ENCODE peak calls at places on chromosomes 12 and 14, in ten cellular contexts. H is uterus, W is brain microvascular endothelial cell, U is mucosa of descending colon, L is psoas muscle, Q is B cell, I is astrocyte of the cerebellum, T is lung, V is kidney, O is lower lobe of right lung. C is an unnamed sample.

GRCh38 chr14:54299393-54300363 is 97.1 kb upstream of the CDKN3 start:
- DNase-seq in Q (no peak), W (peak), T (no peak), L (no peak), I (peak), H (no peak), U (no peak), O (no peak), V (no peak), C (no peak)

GRCh38 chr12:65740873-65741600 is 83.2 kb upstream of the HMGA2 start:
- DNase-seq in I (peak), H (peak), L (peak), T (peak), W (peak), O (peak), V (peak), U (peak), Q (peak), C (peak)

GRCh38 chr12:47223848-47224213 is 144.1 kb upstream of the AMIGO2 start:
- DNase-seq in H (peak), T (no peak), L (no peak), U (peak), O (no peak), W (no peak), I (no peak), V (no peak), Q (no peak), C (no peak)

GRCh38 chr14:90755661-90756304 is 60.4 kb downstream of the TTC7B start:
- DNase-seq in L (no peak), T (no peak), Q (no peak), U (no peak), H (no peak), O (no peak), V (no peak), I (no peak), W (no peak), C (no peak)

GRCh38 chr14:60565211-60565610 is 56.3 kb downstream of the SIX6 start:
- DNase-seq in T (no peak), U (no peak), Q (no peak), I (peak), O (no peak), W (peak), H (no peak), V (no peak), L (no peak), C (no peak)

GRCh38 chr14:96673706-96674105 is 123.5 kb upstream of the VRK1 start:
- DNase-seq in U (no peak), L (no peak), V (no peak), W (no peak), Q (no peak), O (no peak), T (no peak), H (no peak), I (no peak), C (no peak)

GRCh38 chr12:130051900-130052299 is 110.4 kb upstream of the FZD10 start:
- DNase-seq in H (no peak), I (no peak), T (no peak), V (no peak), W (no peak), Q (no peak), U (no peak), L (no peak), O (no peak), C (no peak)

GRCh38 chr12:65590318-65590717 is 234.0 kb upstream of the HMGA2 start:
- DNase-seq in V (no peak), T (no peak), I (no peak), U (no peak), L (no peak), H (no peak), W (no peak), Q (no peak), O (no peak), C (no peak)

GRCh38 chr12:90027041-90027440 is 318.4 kb upstream of the ATP2B1 start:
- DNase-seq in T (no peak), Q (no peak), O (no peak), U (no peak), V (no peak), I (no peak), W (no peak), L (no peak), H (no peak), C (no peak)

GRCh38 chr12:26822051-26822450 is 10.9 kb downstream of the ITPR2 start:
- DNase-seq in Q (no peak), O (no peak), V (no peak), W (no peak), U (no peak), H (no peak), I (no peak), L (no peak), T (no peak), C (no peak)

GRCh38 chr14:24631749-24632335 is 2.1 kb downstream of the GZMB start:
- DNase-seq in U (no peak), V (no peak), Q (no peak), O (no peak), H (no peak), T (no peak), L (no peak), W (no peak), I (no peak), C (no peak)

GRCh38 chr12:39341179-39341578 is 101.7 kb downstream of the KIF21A start:
- DNase-seq in W (no peak), I (no peak), L (no peak), H (no peak), Q (no peak), O (no peak), V (no peak), T (no peak), U (no peak), C (no peak)

GRCh38 chr14:71636076-71636475 is 296.2 kb upstream of the RGS6 start:
- DNase-seq in W (no peak), Q (no peak), I (no peak), H (no peak), L (no peak), V (no peak), O (no peak), T (no peak), U (no peak), C (no peak)

GRCh38 chr12:34289431-34290190 is 267.3 kb downstream of the ALG10 start:
- DNase-seq in Q (no peak), U (no peak), I (no peak), W (no peak), H (no peak), O (peak), L (no peak), V (peak), T (no peak), C (peak)

GRCh38 chr14:75725481-75725880 is 64.4 kb downstream of the TTLL5 start:
- DNase-seq in W (no peak), Q (no peak), I (no peak), U (no peak), T (no peak), O (no peak), V (no peak), L (peak), H (no peak), C (no peak)

GRCh38 chr14:21940887-21941855 is 267.6 kb upstream of the OR4E1 start:
- DNase-seq in Q (no peak), L (no peak), W (no peak), O (no peak), H (no peak), V (no peak), U (no peak), I (no peak), T (no peak), C (no peak)

GRCh38 chr12:81296556-81297305 is 218.9 kb downstream of the ACSS3 start:
- DNase-seq in L (no peak), O (no peak), Q (no peak), H (no peak), T (no peak), W (peak), I (peak), V (no peak), U (no peak), C (no peak)

GRCh38 chr14:75980856-75981255 is 939 bp downstream of the TGFB3 start:
- DNase-seq in L (peak), O (no peak), T (no peak), Q (no peak), H (peak), V (peak), I (no peak), U (no peak), W (no peak), C (no peak)

GRCh38 chr14:60151715-60152114 is 13.5 kb downstream of the DHRS7 start:
- DNase-seq in W (peak), T (peak), Q (peak), O (peak), L (peak), H (peak), U (peak), V (peak), I (no peak), C (peak)

GRCh38 chr14:49461529-49462401 is 124.4 kb downstream of the RPS29 start:
- DNase-seq in H (peak), V (no peak), T (peak), O (no peak), W (peak), L (no peak), Q (peak), I (peak), U (no peak), C (no peak)

GRCh38 chr12:7091660-7092228 is 501 bp downstream of the C1R start:
- DNase-seq in H (peak), L (peak), W (no peak), U (no peak), V (peak), O (no peak), T (peak), Q (no peak), I (no peak), C (no peak)

GRCh38 chr12:39368096-39368495 is 74.8 kb downstream of the KIF21A start:
- DNase-seq in V (no peak), W (no peak), Q (no peak), U (no peak), T (no peak), H (no peak), L (no peak), I (no peak), O (no peak), C (no peak)

GRCh38 chr12:64064706-64065105 is 157.4 kb downstream of the KICS2 start:
- DNase-seq in H (no peak), I (no peak), W (no peak), L (no peak), U (no peak), V (no peak), Q (no peak), T (no peak), O (no peak), C (no peak)

GRCh38 chr12:76666272-76666845 is 97.6 kb upstream of the ZDHHC17 start:
- DNase-seq in O (no peak), H (no peak), T (no peak), U (no peak), Q (no peak), L (no peak), W (no peak), V (no peak), I (no peak), C (no peak)

GRCh38 chr12:31590730-31591307 is at the start of gene DENND5B:
- DNase-seq in Q (peak), W (peak), H (peak), U (peak), V (peak), L (peak), T (peak), I (no peak), O (peak), C (no peak)

GRCh38 chr14:34604990-34605389 is 25.0 kb downstream of the SNX6 start:
- DNase-seq in T (no peak), Q (no peak), I (no peak), W (no peak), H (no peak), U (no peak), V (no peak), O (no peak), L (no peak), C (no peak)

GRCh38 chr14:23600322-23600707 is 21.7 kb upstream of the JPH4 start:
- DNase-seq in V (no peak), T (no peak), O (no peak), Q (no peak), I (no peak), U (no peak), L (no peak), W (no peak), H (no peak), C (no peak)

GRCh38 chr12:54029529-54030441 is 1.5 kb downstream of the HOXC6 start:
- DNase-seq in H (no peak), T (no peak), O (no peak), V (peak), L (no peak), Q (no peak), I (no peak), U (no peak), W (no peak), C (no peak)

GRCh38 chr12:29032431-29032830 is 116.6 kb upstream of the FAR2 start:
- DNase-seq in H (no peak), T (no peak), U (no peak), Q (no peak), L (no peak), W (no peak), V (no peak), I (no peak), O (no peak), C (no peak)

GRCh38 chr14:100702590-100702989 is 24.1 kb upstream of the DLK1 start:
- DNase-seq in V (no peak), L (no peak), H (no peak), W (no peak), O (no peak), T (no peak), I (no peak), Q (no peak), U (no peak), C (no peak)

GRCh38 chr14:42174357-42174756 is 567.7 kb downstream of the LRFN5 start:
- DNase-seq in H (no peak), W (no peak), T (no peak), U (no peak), Q (no peak), L (no peak), I (no peak), V (no peak), O (no peak), C (no peak)

DNA sequence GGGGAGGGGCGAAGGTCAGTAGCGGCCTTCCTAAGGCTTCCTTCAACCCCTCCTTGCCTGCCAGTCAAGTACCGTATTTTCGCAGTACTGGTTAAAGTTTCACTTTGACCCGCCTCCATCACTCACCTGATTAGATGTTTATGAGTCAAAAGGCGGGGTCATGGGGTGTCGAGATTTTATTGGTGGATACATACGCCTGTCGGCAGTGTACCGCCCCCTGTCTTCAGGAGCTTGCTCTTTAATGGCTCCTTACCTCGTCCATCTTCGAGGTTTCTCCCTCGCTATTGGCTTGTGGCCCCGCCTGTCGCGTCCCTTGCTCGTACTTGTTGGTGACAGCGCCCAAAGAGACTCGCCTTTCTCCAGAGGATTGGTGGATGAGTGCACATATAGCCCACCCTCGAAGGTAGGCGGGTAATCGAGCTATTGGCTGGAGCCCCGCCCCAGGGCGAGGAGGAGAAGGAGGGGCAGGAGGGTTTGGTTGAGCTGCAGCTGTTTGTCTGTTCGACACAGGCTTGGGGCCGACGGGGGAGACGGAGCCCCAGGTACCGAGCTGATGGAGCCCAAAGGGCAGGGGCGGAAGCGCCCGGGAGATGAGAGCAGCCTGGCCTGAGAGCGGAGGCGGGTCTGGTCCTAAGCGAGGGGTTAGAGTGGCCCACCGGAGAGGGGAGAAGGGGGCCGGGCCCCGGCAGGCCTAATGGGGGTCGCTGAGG is at the start of gene RAB5B:
- DNase-seq in H (peak), V (peak), I (peak), U (peak), O (peak), Q (peak), L (peak), T (peak), W (peak), C (peak)
- TF ChIP-seq CTCF in H (no peak), V (peak), I (no peak), U (peak), O (no peak), Q (no peak), L (peak), T (peak), W (no peak), C (no peak)

GRCh38 chr12:97556201-97556824 is 93.7 kb downstream of the RMST start:
- DNase-seq in Q (no peak), O (peak), U (no peak), V (peak), T (peak), I (peak), L (no peak), H (no peak), W (no peak), C (no peak)
- TF ChIP-seq CTCF in Q (no peak), O (no peak), U (no peak), V (peak), T (no peak), I (no peak), L (no peak), H (no peak), W (no peak), C (no peak)

GRCh38 chr12:11767029-11767724 is 117.7 kb downstream of the ETV6 start:
- DNase-seq in O (no peak), I (no peak), Q (no peak), H (no peak), W (no peak), V (no peak), U (no peak), L (no peak), T (no peak), C (no peak)

GRCh38 chr12:11763760-11764520 is 114.5 kb downstream of the ETV6 start:
- DNase-seq in I (peak), H (no peak), W (peak), Q (no peak), T (no peak), O (no peak), U (no peak), L (no peak), V (no peak), C (no peak)

GRCh38 chr12:11765817-11766794 is 116.6 kb downstream of the ETV6 start:
- DNase-seq in Q (peak), V (peak), U (no peak), H (peak), W (no peak), T (peak), I (peak), L (no peak), O (peak), C (peak)

GRCh38 chr12:11762723-11763326 is 113.4 kb downstream of the ETV6 start:
- DNase-seq in W (no peak), O (no peak), Q (no peak), L (no peak), U (no peak), V (no peak), H (no peak), I (no peak), T (no peak), C (no peak)

GRCh38 chr12:11765421-11765816 is 115.9 kb downstream of the ETV6 start:
- DNase-seq in V (no peak), L (no peak), Q (no peak), H (no peak), T (no peak), W (no peak), I (no peak), O (no peak), U (no peak), C (no peak)
- TF ChIP-seq CTCF in V (no peak), L (no peak), Q (no peak), H (no peak), T (no peak), W (no peak), I (no peak), O (no peak), U (no peak), C (no peak)

DNA sequence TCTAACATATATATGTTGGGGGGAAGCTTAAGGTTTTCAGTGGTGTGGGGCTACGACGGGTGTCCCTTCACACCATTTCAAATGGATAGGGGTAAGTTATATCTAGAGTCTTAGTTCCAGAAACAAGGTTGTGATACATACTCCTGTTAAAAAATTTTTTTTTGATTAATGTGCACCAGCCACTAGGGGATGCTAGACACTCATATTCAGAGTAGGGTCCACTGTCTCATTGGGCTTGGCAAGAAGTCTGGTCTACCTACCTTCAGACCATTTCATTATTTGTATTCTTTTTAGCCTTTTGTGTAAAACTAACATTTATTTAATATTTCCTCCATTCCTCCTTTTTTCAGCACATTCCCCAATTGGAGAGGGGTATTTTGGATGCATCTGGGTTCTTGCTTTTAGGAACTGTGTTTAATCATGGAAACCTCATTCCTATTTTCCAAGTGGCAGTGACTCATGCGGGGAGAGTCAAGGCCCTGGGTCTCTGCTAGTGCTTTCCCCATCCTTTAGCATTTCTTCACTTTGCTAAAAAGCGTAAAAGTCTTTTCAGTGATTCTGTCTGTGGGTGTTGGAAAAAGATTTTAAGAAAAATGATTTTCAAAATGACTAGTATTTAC is 33.4 kb downstream of the ANO4 start:
- DNase-seq in W (no peak), I (peak), U (no peak), O (no peak), V (no peak), H (no peak), Q (no peak), T (no peak), L (no peak), C (no peak)
- TF ChIP-seq CTCF in W (peak), I (peak), U (peak), O (peak), V (peak), H (peak), Q (no peak), T (no peak), L (no peak), C (no peak)

GRCh38 chr12:84506317-84506716 is 406.3 kb downstream of the SLC6A15 start:
- DNase-seq in W (no peak), L (no peak), O (no peak), T (no peak), V (no peak), Q (no peak), U (no peak), H (no peak), I (no peak), C (no peak)
- TF ChIP-seq CTCF in W (no peak), L (no peak), O (no peak), T (no peak), V (no peak), Q (no peak), U (no peak), H (no peak), I (no peak), C (no peak)

GRCh38 chr14:58072288-58073071 is 79.5 kb downstream of the ARMH4 start:
- DNase-seq in Q (peak), U (no peak), H (peak), W (peak), I (peak), V (no peak), T (peak), L (peak), O (no peak), C (no peak)
- TF ChIP-seq CTCF in Q (peak), U (peak), H (peak), W (peak), I (peak), V (peak), T (peak), L (peak), O (peak), C (peak)

GRCh38 chr12:15982471-15982870 is 71.3 kb downstream of the DERA start:
- DNase-seq in O (no peak), V (no peak), L (no peak), W (peak), Q (no peak), I (peak), H (no peak), U (no peak), T (no peak), C (no peak)
- TF ChIP-seq CTCF in O (peak), V (peak), L (peak), W (peak), Q (no peak), I (peak), H (peak), U (no peak), T (no peak), C (no peak)

GRCh38 chr12:97308576-97309198 is 153.9 kb upstream of the RMST start:
- DNase-seq in H (no peak), U (no peak), O (no peak), Q (peak), I (peak), L (no peak), W (peak), T (no peak), V (no peak), C (no peak)

GRCh38 chr12:97313471-97314190 is 149.0 kb upstream of the RMST start:
- DNase-seq in H (no peak), V (no peak), U (no peak), W (no peak), Q (no peak), O (no peak), I (no peak), L (no peak), T (no peak), C (no peak)

GRCh38 chr12:97309921-97310320 is 152.7 kb upstream of the RMST start:
- DNase-seq in I (no peak), W (no peak), O (no peak), U (no peak), L (no peak), V (no peak), Q (no peak), T (no peak), H (no peak), C (no peak)

DNA sequence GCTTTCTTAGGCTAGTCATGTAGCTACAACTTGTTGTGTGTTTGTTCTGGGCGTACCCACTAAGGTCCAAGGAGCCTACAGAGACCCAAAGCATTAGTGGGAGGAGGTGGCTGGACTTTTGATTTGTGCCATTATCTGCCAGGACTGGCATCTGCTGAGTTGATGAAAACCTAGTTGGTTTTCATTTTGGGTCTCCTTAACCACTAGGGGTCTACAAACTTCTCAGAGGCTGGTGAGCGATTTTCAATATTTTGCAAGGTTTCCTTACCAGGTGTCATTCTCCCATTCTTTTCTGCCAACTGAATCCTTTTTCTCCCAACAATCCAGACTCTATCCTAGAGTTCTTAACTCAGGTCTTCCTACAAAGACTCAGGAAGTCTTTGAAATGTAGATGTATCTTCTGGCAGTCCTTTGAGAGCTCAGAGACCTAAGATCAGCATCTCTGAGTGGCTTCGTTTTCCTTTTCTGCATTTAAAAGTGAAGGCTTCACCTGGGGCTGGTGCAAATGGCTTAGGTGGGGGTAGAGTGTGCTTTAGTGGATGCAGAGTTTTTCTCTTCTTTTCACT is 150.0 kb upstream of the RMST start:
- DNase-seq in T (no peak), W (no peak), H (no peak), U (no peak), V (no peak), I (no peak), L (no peak), O (no peak), Q (no peak), C (no peak)
- TF ChIP-seq CTCF in T (no peak), W (no peak), H (no peak), U (no peak), V (no peak), I (peak), L (no peak), O (no peak), Q (no peak), C (no peak)

C was measured in CD14-positive monocyte.